ENCODE peak calls at places on chromosomes 12 and 14, in six cellular contexts. A is GM12878, U is K562, F is H1, X is HL-60, C is HepG2. Z is an unnamed sample.

GRCh38 chr14:64730061-64730440 is 25.8 kb downstream of the PLEKHG3 start:
- DNase-seq in A (no peak), U (no peak), F (no peak), X (no peak), C (no peak), Z (no peak)

GRCh38 chr14:21525571-21525970 is 575 bp downstream of the SALL2 start:
- DNase-seq in A (no peak), U (peak; percentile 39), F (no peak), X (no peak), C (no peak), Z (peak; percentile 61)

GRCh38 chr12:131612092-131612755 is 98.7 kb upstream of the SFSWAP start:
- DNase-seq in A (no peak), U (no peak), F (no peak), X (no peak), C (no peak), Z (no peak)

GRCh38 chr14:92105845-92106094 is 612 bp downstream of the ATXN3 start:
- DNase-seq in A (no peak), U (no peak), F (no peak), X (peak; percentile 21), C (peak; percentile 5), Z (no peak)

GRCh38 chr14:100849432-100849831 is 23.5 kb downstream of the MEG3 start:
- DNase-seq in A (no peak), U (no peak), F (no peak), X (no peak), C (no peak), Z (no peak)

GRCh38 chr12:83573676-83574075 is 887.0 kb downstream of the TMTC2 start:
- DNase-seq in A (no peak), U (no peak), F (no peak), X (no peak), C (no peak), Z (no peak)

GRCh38 chr14:71107921-71108320 is 200.7 kb downstream of the PCNX1 start:
- DNase-seq in A (no peak), U (no peak), F (no peak), X (no peak), C (no peak), Z (no peak)

GRCh38 chr12:76402259-76402658 is 54.0 kb upstream of the BBS10 start:
- DNase-seq in A (no peak), U (peak; percentile 67), F (no peak), X (no peak), C (peak; percentile 27), Z (peak; percentile 48)

GRCh38 chr14:53278602-53279506 is 125.7 kb upstream of the DDHD1 start:
- DNase-seq in A (no peak), U (no peak), F (no peak), X (no peak), C (peak; percentile 62), Z (no peak)

GRCh38 chr14:100692859-100693558 is 33.7 kb upstream of the DLK1 start:
- DNase-seq in A (no peak), U (no peak), F (no peak), X (no peak), C (peak; percentile 65), Z (no peak)

GRCh38 chr12:96136129-96136528 is 58.0 kb upstream of the ELK3 start:
- DNase-seq in A (no peak), U (no peak), F (no peak), X (no peak), C (no peak), Z (no peak)

GRCh38 chr12:82876075-82876474 is 189.4 kb downstream of the TMTC2 start:
- DNase-seq in A (no peak), U (no peak), F (no peak), X (no peak), C (no peak), Z (no peak)

GRCh38 chr12:116303929-116304328 is 26.4 kb upstream of the MED13L start:
- DNase-seq in A (no peak), U (no peak), F (no peak), X (peak; percentile 56), C (no peak), Z (no peak)

GRCh38 chr12:51391047-51391837 is at the start of gene GALNT6:
- DNase-seq in A (no peak), U (peak; percentile 80), F (peak; percentile 92), X (peak; percentile 67), C (no peak), Z (peak; percentile 76)

GRCh38 chr14:35336171-35337073 is 44.2 kb downstream of the PSMA6 start:
- DNase-seq in A (no peak), U (peak; percentile 78), F (peak; percentile 64), X (no peak), C (peak; percentile 99), Z (peak; percentile 42)
- TF ChIP-seq GABPA in A (no peak), U (peak; percentile 32), F (no peak), X (no peak), C (no peak), Z (no peak)

GRCh38 chr14:31559939-31560338 is 1.3 kb upstream of the NUBPL start:
- DNase-seq in A (no peak), U (no peak), F (no peak), X (no peak), C (no peak), Z (no peak)

GRCh38 chr14:31564194-31564593 is 3.0 kb downstream of the NUBPL start:
- DNase-seq in A (no peak), U (no peak), F (no peak), X (no peak), C (no peak), Z (no peak)

GRCh38 chr14:31561155-31561846 is at the start of gene NUBPL:
- DNase-seq in A (peak; percentile 88), U (peak; percentile 87), F (peak; percentile 97), X (peak; percentile 92), C (peak; percentile 97), Z (peak; percentile 94)

GRCh38 chr14:31556191-31556590 is 5.0 kb upstream of the NUBPL start:
- DNase-seq in A (no peak), U (no peak), F (no peak), X (no peak), C (no peak), Z (no peak)

DNA sequence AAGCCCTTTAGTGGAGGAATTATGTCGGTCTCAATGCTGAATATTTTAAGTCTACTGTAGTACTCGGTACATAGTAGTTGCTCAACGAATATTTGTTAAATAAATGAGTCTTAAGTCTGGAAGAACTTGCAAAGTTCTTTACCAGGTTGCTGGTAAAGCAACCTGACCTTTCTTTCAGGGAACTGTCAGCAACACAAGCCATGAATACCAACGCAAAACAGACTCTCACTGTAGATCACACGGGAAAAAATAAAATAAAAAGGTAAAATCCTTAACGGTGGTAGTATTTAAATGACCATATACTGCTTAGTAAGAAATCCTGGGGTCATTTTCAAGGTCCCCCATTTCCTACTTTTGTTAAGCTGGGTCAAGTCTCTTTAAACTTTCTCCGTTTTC is 447 bp upstream of the NUBPL start:
- DNase-seq in A (no peak), U (peak; percentile 4), F (no peak), X (no peak), C (peak; percentile 31), Z (no peak)
- TF ChIP-seq GABPA in A (no peak), U (no peak), F (no peak), X (no peak), C (no peak), Z (no peak)

GRCh38 chr12:25051583-25052190 is 102.8 kb upstream of the BCAT1 start:
- DNase-seq in A (peak; percentile 84), U (no peak), F (no peak), X (no peak), C (no peak), Z (no peak)
- TF ChIP-seq GABPA in A (peak; percentile 58), U (peak; percentile 47), F (no peak), X (no peak), C (no peak), Z (no peak)

DNA sequence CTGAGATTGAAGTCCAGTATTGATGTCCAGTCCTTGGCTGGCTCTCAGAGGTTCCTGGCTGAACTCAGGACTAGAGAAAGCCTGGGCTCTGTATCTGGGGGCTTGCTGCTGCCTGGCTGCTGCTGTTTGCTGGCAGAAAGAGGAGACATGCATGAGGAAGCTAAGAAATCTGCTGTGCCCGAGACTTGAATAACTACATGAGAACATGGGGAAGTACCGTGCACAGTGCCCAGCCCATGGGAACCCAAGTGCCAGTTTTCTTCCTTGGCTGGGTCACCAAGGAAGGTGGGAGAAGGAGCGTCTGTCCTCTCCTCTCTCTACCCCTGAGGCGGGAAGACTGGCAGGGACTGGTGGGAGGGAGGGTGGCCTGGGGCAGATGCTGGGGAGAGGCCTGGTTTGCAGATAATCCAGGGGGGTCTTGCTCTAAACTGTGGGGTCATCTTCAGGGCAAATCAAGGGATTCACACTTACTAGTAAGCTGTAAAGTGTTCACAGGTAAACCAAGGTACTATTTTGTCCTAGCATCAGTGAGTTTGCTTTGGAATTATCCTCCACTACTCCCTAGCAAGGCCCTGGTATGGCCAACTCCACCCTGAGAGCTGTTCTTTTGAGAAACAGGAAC is 13.8 kb upstream of the ZFP36L1 start:
- DNase-seq in A (no peak), U (no peak), F (no peak), X (no peak), C (no peak), Z (peak; percentile 37)
- TF ChIP-seq GABPA in A (no peak), U (no peak), F (no peak), X (no peak), C (no peak), Z (no peak)